ENCODE peak calls at places on chromosomes 12 and 14, in four cellular contexts. R, X, H and D are unnamed samples.

GRCh38 chr12:20364501-20364900 is 3.8 kb upstream of the PDE3A start:
- DNase-seq in H (no peak), R (no peak), X (no peak), D (no peak)

GRCh38 chr14:72607386-72608125 is 286.3 kb downstream of the DPF3 start:
- DNase-seq in H (peak; percentile 45), R (no peak), X (no peak), D (no peak)

GRCh38 chr14:24145700-24146621 is at the start of gene PSME2:
- DNase-seq in H (peak; percentile 80), R (no peak), X (no peak), D (no peak)

GRCh38 chr12:57389033-57389432 is 41.8 kb downstream of the R3HDM2 start:
- DNase-seq in X (no peak), R (no peak), H (peak; percentile 95), D (peak; percentile 61)

GRCh38 chr14:100548939-100549338 is 38.3 kb downstream of the BEGAIN start:
- DNase-seq in H (no peak), X (no peak), R (no peak), D (no peak)

GRCh38 chr14:23207146-23207540 is 23.7 kb upstream of the SLC7A8 start:
- DNase-seq in X (no peak), R (no peak), H (no peak), D (no peak)

GRCh38 chr12:1418144-1418543 is 176.2 kb downstream of the FBXL14 start:
- DNase-seq in X (no peak), R (no peak), H (no peak), D (no peak)

GRCh38 chr14:70601162-70601561 is 707 bp upstream of the MED6 start:
- DNase-seq in X (no peak), H (peak; percentile 13), R (no peak), D (no peak)

GRCh38 chr14:22549981-22550670 is 38.9 kb downstream of the DAD1 start:
- DNase-seq in H (peak; percentile 63), R (no peak), X (no peak), D (no peak)

GRCh38 chr12:91353266-91353665 is 170.6 kb upstream of the DCN start:
- DNase-seq in H (no peak), R (no peak), X (no peak), D (no peak)

GRCh38 chr12:23950011-23950774 is 723 bp upstream of the SOX5 start:
- DNase-seq in H (peak; percentile 16), X (no peak), R (no peak), D (no peak)

GRCh38 chr12:43378448-43378847 is 173.6 kb downstream of the ADAMTS20 start:
- DNase-seq in R (no peak), H (no peak), X (no peak), D (no peak)

GRCh38 chr12:107492393-107493134 is 193.0 kb upstream of the PWP1 start:
- DNase-seq in H (no peak), R (peak; percentile 48), X (no peak), D (no peak)

GRCh38 chr14:23061995-23062394 is 4.7 kb upstream of the CDH24 start:
- DNase-seq in H (peak; percentile 95), X (peak; percentile 77), R (peak; percentile 93), D (peak; percentile 69)

GRCh38 chr14:100621806-100622205 is 34.6 kb upstream of the BEGAIN start:
- DNase-seq in R (peak; percentile 19), X (no peak), H (no peak), D (no peak)

GRCh38 chr12:59929091-59929490 is 333.3 kb downstream of the SLC16A7 start:
- DNase-seq in X (no peak), H (peak; percentile 18), R (no peak), D (peak; percentile 2)

GRCh38 chr14:104885031-104885972 is 20.2 kb downstream of the CEP170B start:
- DNase-seq in R (peak; percentile 11), H (no peak), X (peak; percentile 11), D (no peak)

GRCh38 chr12:128829870-128830504 is 6.2 kb upstream of the SLC15A4 start:
- DNase-seq in R (no peak), H (no peak), X (no peak), D (no peak)

GRCh38 chr14:99234366-99234765 is 37.6 kb downstream of the BCL11B start:
- DNase-seq in X (no peak), H (no peak), R (no peak), D (no peak)

GRCh38 chr12:127570387-127570786 is 696.6 kb upstream of the TMEM132C start:
- DNase-seq in H (no peak), X (no peak), R (no peak), D (no peak)

GRCh38 chr12:87642245-87642644 is 387.0 kb downstream of the C12orf50 start:
- DNase-seq in H (no peak), X (no peak), R (no peak), D (no peak)

GRCh38 chr12:90062799-90063198 is 354.2 kb upstream of the ATP2B1 start:
- DNase-seq in H (no peak), X (no peak), R (no peak), D (no peak)

GRCh38 chr12:73220951-73221350 is 948.8 kb downstream of the TRHDE start:
- DNase-seq in H (no peak), X (no peak), R (no peak), D (no peak)

GRCh38 chr12:103774977-103775560 is 66.0 kb downstream of the NT5DC3 start:
- DNase-seq in X (peak; percentile 27), H (no peak), R (peak; percentile 61), D (no peak)

GRCh38 chr12:82682851-82683261 is 3.9 kb upstream of the TMTC2 start:
- DNase-seq in H (no peak), X (no peak), R (no peak), D (no peak)

GRCh38 chr12:111248221-111248620 is 120.7 kb downstream of the PHETA1 start:
- DNase-seq in R (peak; percentile 22), X (no peak), H (no peak), D (no peak)

GRCh38 chr14:93084866-93085857 is 30.6 kb downstream of the ITPK1 start:
- DNase-seq in R (no peak), H (no peak), X (no peak), D (no peak)

GRCh38 chr12:8609061-8609570 is 3.5 kb downstream of the AICDA start:
- DNase-seq in H (peak; percentile 47), X (peak; percentile 20), R (no peak), D (peak; percentile 29)

GRCh38 chr12:46382425-46382973 is 9.9 kb upstream of the SLC38A2 start:
- DNase-seq in X (peak; percentile 46), H (no peak), R (no peak), D (no peak)

GRCh38 chr14:94282991-94283723 is 9.9 kb downstream of the SERPINA10 start:
- DNase-seq in H (no peak), R (no peak), X (no peak), D (no peak)

GRCh38 chr12:75959060-75959459 is 72.5 kb downstream of the PHLDA1 start:
- DNase-seq in R (no peak), H (no peak), X (no peak), D (no peak)

GRCh38 chr12:64840949-64841717 is 16.7 kb downstream of the TBC1D30 start:
- DNase-seq in R (no peak), X (peak; percentile 28), H (no peak), D (no peak)

GRCh38 chr14:76715102-76715926 is 46.0 kb upstream of the VASH1 start:
- DNase-seq in H (no peak), X (no peak), R (peak; percentile 47), D (no peak)

GRCh38 chr12:111412007-111412829 is 6.5 kb downstream of the SH2B3 start:
- DNase-seq in R (no peak), H (no peak), X (no peak), D (peak; percentile 59)

GRCh38 chr14:68809524-68809923 is 16.7 kb upstream of the ZFP36L1 start:
- DNase-seq in H (no peak), R (peak; percentile 6), X (peak; percentile 9), D (no peak)

GRCh38 chr14:64963611-64964010 is 8.5 kb downstream of the RAB15 start:
- DNase-seq in R (no peak), X (no peak), H (no peak), D (no peak)

GRCh38 chr14:64958201-64958600 is 13.9 kb downstream of the RAB15 start:
- DNase-seq in X (no peak), H (no peak), R (no peak), D (no peak)

GRCh38 chr14:64956697-64957412 is 14.3 kb upstream of the GPX2 start:
- DNase-seq in H (no peak), R (no peak), X (no peak), D (no peak)

GRCh38 chr14:64958743-64959142 is 13.4 kb downstream of the RAB15 start:
- DNase-seq in R (no peak), X (no peak), H (no peak), D (no peak)

DNA sequence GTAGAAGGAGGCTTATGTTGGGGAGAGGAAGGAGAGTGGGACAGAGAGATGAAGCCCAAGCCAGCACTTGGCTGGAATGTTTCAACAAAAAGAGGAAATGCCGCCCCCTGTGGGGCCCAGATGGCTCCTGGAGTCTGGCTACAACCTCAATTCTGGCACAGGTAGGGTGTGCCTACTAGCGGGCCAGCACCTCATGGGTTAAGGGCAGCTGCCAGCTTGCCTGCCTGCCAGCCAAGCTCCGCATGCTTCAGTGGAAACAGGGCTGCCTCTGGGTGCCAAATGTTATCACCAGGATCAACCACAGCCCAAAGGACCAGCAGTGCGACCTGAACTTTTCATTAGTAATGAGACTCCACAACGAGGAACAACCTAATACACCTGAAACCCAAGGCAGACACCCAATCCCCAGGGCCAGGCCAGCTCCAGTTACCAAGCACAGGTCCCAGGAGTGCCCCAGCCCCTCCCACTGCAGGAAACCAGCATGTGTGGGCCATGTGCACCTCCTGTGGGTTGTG is 11.3 kb downstream of the RAB15 start:
- DNase-seq in X (peak; percentile 26), H (no peak), R (no peak), D (no peak)
- TF ChIP-seq POLR2A in X (no peak), H (no peak), R (no peak), D (no peak)

GRCh38 chr12:32894566-32894965 is 2.0 kb downstream of the PKP2 start:
- DNase-seq in X (no peak), R (no peak), H (no peak), D (no peak)

GRCh38 chr12:32897688-32898573 is 1.4 kb upstream of the PKP2 start:
- DNase-seq in X (no peak), R (no peak), H (no peak), D (no peak)

GRCh38 chr12:32897276-32897615 is 669 bp upstream of the PKP2 start:
- DNase-seq in H (no peak), X (no peak), R (no peak), D (no peak)

GRCh38 chr12:32895688-32896437 is 714 bp downstream of the PKP2 start:
- DNase-seq in R (no peak), X (peak; percentile 29), H (no peak), D (no peak)

GRCh38 chr12:32896438-32897275 is at the start of gene PKP2:
- DNase-seq in H (no peak), R (peak; percentile 48), X (peak; percentile 87), D (peak; percentile 59)
- TF ChIP-seq POLR2A in H (no peak), R (no peak), X (peak; percentile 76), D (peak; percentile 14)

GRCh38 chr12:113332688-113333087 is 2.2 kb downstream of the SLC8B1 start:
- DNase-seq in X (no peak), R (no peak), H (no peak), D (no peak)

GRCh38 chr12:113333877-113334785 is 778 bp downstream of the SLC8B1 start:
- DNase-seq in X (peak; percentile 34), H (no peak), R (peak; percentile 61), D (no peak)

GRCh38 chr12:113333111-113333750 is 1.7 kb downstream of the SLC8B1 start:
- DNase-seq in H (no peak), X (no peak), R (no peak), D (no peak)

GRCh38 chr12:113330505-113330904 is 4.4 kb downstream of the SLC8B1 start:
- DNase-seq in R (no peak), X (no peak), H (no peak), D (no peak)

GRCh38 chr12:113334786-113335539 is at the start of gene SLC8B1:
- DNase-seq in X (peak; percentile 91), H (peak; percentile 57), R (peak; percentile 91), D (peak; percentile 79)
- TF ChIP-seq POLR2A in X (peak; percentile 87), H (peak; percentile 69), R (peak; percentile 96), D (peak; percentile 93)

GRCh38 chr14:102508774-102509743 is 517 bp downstream of the ANKRD9 start:
- DNase-seq in H (peak; percentile 41), X (peak; percentile 60), R (peak; percentile 82), D (peak; percentile 86)
- TF ChIP-seq POLR2A in H (no peak), X (no peak), R (peak; percentile 28), D (no peak)